ENCODE peak calls at places on chromosomes 2 and 18, in ten cellular contexts. Q is SK-N-SH, C is psoas muscle, F is heart left ventricle, B is stomach, M is fibroblast of mammary gland, O is epithelial cell of esophagus, K is body of pancreas, S is PC-3, E is IMR-90. V is an unnamed sample.

GRCh38 chr2:65788556-65788955 is 356.2 kb upstream of the SPRED2 start:
- DNase-seq in Q (no peak), C (no peak), F (no peak), B (no peak), M (no peak), O (no peak), K (no peak), S (no peak), E (no peak), V (no peak)

GRCh38 chr2:105576440-105577241 is 168.1 kb upstream of the NCK2 start:
- DNase-seq in Q (peak; percentile 47), C (no peak), F (peak; percentile 34), B (no peak), M (peak; percentile 60), O (peak; percentile 76), K (no peak), S (peak; percentile 80), E (peak; percentile 42), V (peak; percentile 77)

GRCh38 chr2:189149981-189150380 is 29.6 kb downstream of the COL5A2 start:
- DNase-seq in Q (no peak), C (no peak), F (no peak), B (no peak), M (peak; percentile 75), O (peak; percentile 60), K (no peak), S (peak; percentile 60), E (peak; percentile 65), V (peak; percentile 69)

GRCh38 chr2:186009341-186009740 is 270.7 kb downstream of the FSIP2 start:
- DNase-seq in Q (no peak), C (no peak), F (no peak), B (no peak), M (no peak), O (no peak), K (no peak), S (no peak), E (no peak), V (no peak)

GRCh38 chr18:52394602-52395001 is 54.6 kb downstream of the DCC start:
- DNase-seq in Q (no peak), C (no peak), F (no peak), B (no peak), M (no peak), O (no peak), K (no peak), S (no peak), E (no peak), V (peak; percentile 6)

GRCh38 chr2:42133771-42134195 is 35.4 kb upstream of the EML4 start:
- DNase-seq in Q (peak; percentile 50), C (no peak), F (no peak), B (no peak), M (no peak), O (no peak), K (no peak), S (no peak), E (no peak), V (no peak)

GRCh38 chr2:216023055-216023648 is 9.8 kb upstream of the MREG start:
- DNase-seq in Q (peak; percentile 72), C (no peak), F (no peak), B (peak; percentile 54), M (peak; percentile 61), O (peak; percentile 71), K (peak; percentile 53), S (peak; percentile 74), E (peak; percentile 52), V (peak; percentile 78)

GRCh38 chr2:65450810-65451209 is 18.4 kb upstream of the SPRED2 start:
- DNase-seq in Q (no peak), C (no peak), F (no peak), B (no peak), M (no peak), O (no peak), K (no peak), S (no peak), E (no peak), V (no peak)

DNA sequence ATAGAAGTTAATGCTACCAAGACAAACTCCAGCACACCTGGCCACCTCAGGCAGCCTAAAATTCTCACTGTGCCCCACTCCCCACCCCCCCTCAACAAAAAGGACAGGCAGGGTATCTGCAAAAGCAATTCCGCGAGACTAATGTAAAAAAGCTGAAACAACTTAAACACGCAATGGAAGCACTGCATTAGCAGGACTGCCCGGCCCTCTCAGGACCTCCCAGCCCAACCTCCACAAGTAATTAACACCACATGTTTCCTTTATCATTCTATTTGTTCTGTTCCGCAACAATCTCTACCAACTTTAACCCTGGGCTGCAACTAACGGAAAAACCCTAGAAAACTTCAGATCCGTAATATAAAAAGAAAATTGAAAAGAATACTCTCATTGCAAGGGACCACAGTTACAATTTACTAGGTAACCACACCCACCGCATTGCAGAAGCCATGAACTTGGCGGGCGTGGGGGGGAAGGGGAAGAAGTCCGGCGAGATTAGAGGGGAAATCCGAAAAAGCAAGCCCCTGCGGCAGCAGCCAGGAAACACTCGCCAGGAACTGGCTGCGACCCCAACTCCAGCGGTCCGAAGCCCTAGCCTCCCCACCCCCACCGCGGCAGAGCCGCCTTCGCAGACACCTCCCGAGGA is 1.3 kb downstream of the EPB41L3 start:
- DNase-seq in Q (peak; percentile 53), C (peak; percentile 25), F (peak; percentile 30), B (no peak), M (peak; percentile 63), O (no peak), K (no peak), S (no peak), E (peak; percentile 26), V (peak; percentile 48)
- H3K4me3 ChIP-seq in Q (peak overlapping the region; percentile 29), C (peak overlapping the region; percentile 65), F (peak overlapping the region; percentile 72), B (peak overlapping the region; percentile 50), M (peak overlapping the region; percentile 72), O (no peak overlapping the region), K (peak overlapping the region; percentile 16), S (peak overlapping the region; percentile 54), E (peak overlapping the region; percentile 98), V (peak overlapping the region; percentile 81)

DNA sequence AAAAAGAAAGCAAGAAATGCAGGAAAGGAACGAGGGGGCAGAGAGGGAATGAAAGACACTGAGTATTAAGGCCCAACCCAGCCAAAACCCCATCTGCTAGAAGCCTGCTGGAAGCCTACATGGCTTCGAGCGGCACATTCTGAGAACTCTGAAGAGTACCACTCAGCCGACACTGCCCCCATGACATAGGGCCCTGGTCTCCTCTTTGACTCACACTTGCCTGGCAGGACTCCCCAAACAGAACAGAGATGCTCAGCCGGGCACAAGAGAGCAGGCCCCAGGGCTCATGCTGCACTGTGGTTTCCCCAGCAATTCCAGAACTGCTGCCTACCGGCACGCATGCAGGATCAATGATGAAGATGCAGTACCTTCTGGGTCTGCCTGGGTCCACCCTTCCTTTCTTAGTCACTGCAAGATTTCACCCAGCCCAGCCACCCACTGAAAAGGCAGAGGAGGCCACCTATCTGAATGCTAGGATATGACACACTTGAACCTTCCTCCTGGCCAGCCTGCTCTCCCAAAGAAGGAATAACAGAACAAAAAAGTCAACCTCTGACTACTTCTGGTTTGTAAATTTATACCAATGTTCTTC is 49.4 kb downstream of the BCL11A start:
- DNase-seq in Q (no peak), C (no peak), F (peak; percentile 36), B (no peak), M (no peak), O (peak; percentile 67), K (no peak), S (no peak), E (no peak), V (no peak)
- TF ChIP-seq CTCF in Q (peak; percentile 10), C (no peak), F (peak; percentile 27), B (no peak), M (no peak), O (peak; percentile 45), K (no peak), S (no peak), E (no peak), V (peak; percentile 27)

GRCh38 chr2:231001036-231001435 is 5.1 kb downstream of the SPATA3 start:
- DNase-seq in Q (no peak), C (no peak), F (no peak), B (no peak), M (no peak), O (no peak), K (no peak), S (no peak), E (no peak), V (no peak)

GRCh38 chr2:231001921-231002320 is 6.0 kb downstream of the SPATA3 start:
- DNase-seq in Q (no peak), C (no peak), F (no peak), B (no peak), M (no peak), O (no peak), K (no peak), S (no peak), E (no peak), V (no peak)

GRCh38 chr2:230999477-230999876 is 3.6 kb downstream of the SPATA3 start:
- DNase-seq in Q (no peak), C (no peak), F (no peak), B (no peak), M (no peak), O (no peak), K (no peak), S (no peak), E (no peak), V (no peak)

GRCh38 chr2:230998882-230999281 is 3.0 kb downstream of the SPATA3 start:
- DNase-seq in Q (no peak), C (no peak), F (no peak), B (no peak), M (peak; percentile 24), O (no peak), K (no peak), S (no peak), E (no peak), V (no peak)

GRCh38 chr2:231000211-231000904 is 4.4 kb downstream of the SPATA3 start:
- DNase-seq in Q (peak; percentile 43), C (no peak), F (no peak), B (peak; percentile 52), M (no peak), O (no peak), K (peak; percentile 62), S (peak; percentile 23), E (no peak), V (no peak)
- H3K4me3 ChIP-seq in Q (no peak overlapping the region), C (no peak overlapping the region), F (no peak overlapping the region), B (no peak overlapping the region), M (no peak overlapping the region), O (no peak overlapping the region), K (no peak overlapping the region), S (no peak overlapping the region), E (no peak overlapping the region), V (no peak overlapping the region)

GRCh38 chr2:35787302-35788031 is 568.1 kb upstream of the CRIM1 start:
- DNase-seq in Q (no peak), C (no peak), F (no peak), B (no peak), M (no peak), O (peak; percentile 68), K (no peak), S (peak; percentile 6), E (no peak), V (no peak)

GRCh38 chr2:35788543-35788942 is 567.0 kb upstream of the CRIM1 start:
- DNase-seq in Q (no peak), C (no peak), F (no peak), B (no peak), M (no peak), O (no peak), K (no peak), S (no peak), E (no peak), V (no peak)

GRCh38 chr2:35784777-35785176 is 570.8 kb upstream of the CRIM1 start:
- DNase-seq in Q (no peak), C (no peak), F (no peak), B (no peak), M (no peak), O (no peak), K (no peak), S (no peak), E (no peak), V (no peak)

GRCh38 chr2:35785564-35785963 is 570.0 kb upstream of the CRIM1 start:
- DNase-seq in Q (no peak), C (no peak), F (no peak), B (no peak), M (no peak), O (no peak), K (no peak), S (no peak), E (no peak), V (no peak)

DNA sequence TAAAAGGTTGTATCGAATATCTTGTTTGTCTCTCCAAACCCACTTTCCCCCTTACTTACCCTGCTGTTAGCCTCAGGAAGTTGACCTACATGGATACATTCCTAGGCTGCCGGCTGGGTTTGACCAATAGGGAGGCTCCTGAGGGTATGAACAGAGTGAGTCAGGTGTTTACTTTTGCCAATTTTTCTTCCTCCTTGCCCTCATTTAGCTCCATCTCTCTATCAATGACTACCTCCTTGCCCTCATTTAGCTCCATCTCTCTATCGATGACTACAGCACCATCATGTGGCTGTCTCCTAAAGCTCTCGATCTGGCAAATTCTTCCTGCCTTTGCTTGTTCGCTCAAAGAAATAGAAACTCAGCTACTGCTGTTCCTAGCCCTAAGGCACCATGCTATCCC is 571.9 kb upstream of the CRIM1 start:
- DNase-seq in Q (no peak), C (no peak), F (no peak), B (no peak), M (no peak), O (peak; percentile 40), K (no peak), S (peak; percentile 22), E (no peak), V (peak; percentile 38)
- TF ChIP-seq CTCF in Q (no peak), C (no peak), F (no peak), B (no peak), M (no peak), O (no peak), K (peak; percentile 5), S (peak; percentile 13), E (no peak), V (peak; percentile 16)